ENCODE peak calls at places on chromosomes 12 and 14, in six cellular contexts. R, U, G, Q, V and F are unnamed samples.

GRCh38 chr14:75424496-75424895 is 3.3 kb upstream of the JDP2 start:
- DNase-seq in R (no peak), U (no peak), G (no peak), Q (no peak), V (no peak), F (no peak)

GRCh38 chr12:93156091-93156490 is 221.6 kb upstream of the NUDT4 start:
- DNase-seq in R (no peak), U (no peak), G (peak; percentile 22), Q (no peak), V (no peak), F (no peak)

GRCh38 chr12:109387425-109388166 is 39.9 kb downstream of the MYO1H start:
- DNase-seq in R (no peak), U (peak; percentile 57), G (peak; percentile 27), Q (peak; percentile 39), V (peak; percentile 42), F (no peak)

GRCh38 chr12:13075786-13076570 is 27.5 kb downstream of the GSG1 start:
- DNase-seq in R (no peak), U (no peak), G (no peak), Q (no peak), V (no peak), F (no peak)

GRCh38 chr12:24902521-24903304 is 46.2 kb downstream of the BCAT1 start:
- DNase-seq in R (no peak), U (peak; percentile 67), G (peak; percentile 43), Q (peak; percentile 34), V (peak; percentile 41), F (no peak)

GRCh38 chr14:47722929-47723693 is 47.7 kb upstream of the MDGA2 start:
- DNase-seq in R (no peak), U (no peak), G (no peak), Q (no peak), V (no peak), F (no peak)

GRCh38 chr14:32808574-32809098 is 130.0 kb upstream of the NPAS3 start:
- DNase-seq in R (no peak), U (peak; percentile 13), G (no peak), Q (peak; percentile 53), V (peak; percentile 62), F (peak; percentile 78)

GRCh38 chr12:131065279-131065678 is 111.6 kb downstream of the ADGRD1 start:
- DNase-seq in R (no peak), U (no peak), G (no peak), Q (no peak), V (no peak), F (no peak)

GRCh38 chr14:58298477-58298879 is at the start of gene ARID4A:
- DNase-seq in R (peak; percentile 83), U (no peak), G (no peak), Q (no peak), V (no peak), F (no peak)

GRCh38 chr14:32426596-32427408 is 97.7 kb downstream of the AKAP6 start:
- DNase-seq in R (no peak), U (no peak), G (no peak), Q (no peak), V (no peak), F (no peak)

GRCh38 chr12:109488051-109488665 is 10.7 kb downstream of the UBE3B start:
- DNase-seq in R (no peak), U (peak; percentile 64), G (no peak), Q (no peak), V (no peak), F (no peak)

GRCh38 chr14:66600416-66600815 is 92.5 kb downstream of the GPHN start:
- DNase-seq in R (no peak), U (peak; percentile 47), G (peak; percentile 72), Q (peak; percentile 57), V (peak; percentile 62), F (no peak)

GRCh38 chr14:50864237-50864636 is 7.6 kb upstream of the ABHD12B start:
- DNase-seq in R (no peak), U (no peak), G (peak; percentile 47), Q (no peak), V (no peak), F (no peak)

GRCh38 chr14:50859296-50859624 is 12.6 kb upstream of the ABHD12B start:
- DNase-seq in R (no peak), U (no peak), G (no peak), Q (no peak), V (no peak), F (no peak)

GRCh38 chr14:50862171-50862570 is 9.7 kb upstream of the ABHD12B start:
- DNase-seq in R (no peak), U (no peak), G (no peak), Q (peak; percentile 74), V (peak; percentile 73), F (no peak)

GRCh38 chr14:50856660-50857059 is 15.2 kb upstream of the ABHD12B start:
- DNase-seq in R (no peak), U (no peak), G (no peak), Q (no peak), V (no peak), F (no peak)

DNA sequence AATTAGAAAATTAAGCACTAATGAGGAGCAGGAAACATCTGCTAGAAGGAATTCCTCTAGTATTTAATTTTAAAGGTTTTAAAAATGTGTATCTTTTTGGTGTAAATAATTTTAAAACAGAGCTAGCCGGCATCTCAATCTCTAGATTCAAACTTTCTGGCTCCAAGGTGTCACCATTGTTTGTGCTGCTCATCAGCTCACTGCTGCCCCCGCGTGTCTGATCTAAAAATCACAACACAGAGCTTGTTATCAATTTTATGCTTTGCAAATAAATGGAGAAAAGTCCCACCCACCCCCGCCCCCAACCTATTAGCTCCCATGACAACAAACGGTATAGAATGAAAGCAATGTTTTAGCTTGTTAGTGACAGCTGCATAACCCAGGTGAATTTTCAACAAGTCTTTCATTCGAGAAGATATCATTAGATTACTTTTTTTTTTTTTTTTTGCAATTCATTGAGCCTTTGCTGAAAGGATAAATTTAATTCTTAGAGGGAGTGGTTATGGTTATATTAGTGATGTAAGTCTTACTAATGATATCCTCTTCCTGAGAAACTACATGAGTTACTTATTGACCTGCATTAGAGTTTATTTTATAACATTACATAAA is 11.3 kb upstream of the ABHD12B start:
- DNase-seq in R (peak; percentile 85), U (peak; percentile 80), G (peak; percentile 79), Q (peak; percentile 87), V (peak; percentile 87), F (peak; percentile 78)
- H3K4me3 ChIP-seq in R (peak overlapping the region; percentile 85), U (peak overlapping the region; percentile 75), G (peak overlapping the region; percentile 57), Q (no peak overlapping the region), V (peak overlapping the region; percentile 58), F (peak overlapping the region; percentile 45)

GRCh38 chr14:20492486-20492885 is 12.9 kb upstream of the RNASE10 start:
- DNase-seq in R (no peak), U (no peak), G (no peak), Q (no peak), V (no peak), F (no peak)
- H3K4me3 ChIP-seq in R (no peak overlapping the region), U (no peak overlapping the region), G (no peak overlapping the region), Q (no peak overlapping the region), V (no peak overlapping the region), F (no peak overlapping the region)

GRCh38 chr14:22472935-22473854 is 115.8 kb downstream of the DAD1 start:
- DNase-seq in R (no peak), U (peak; percentile 60), G (peak; percentile 65), Q (peak; percentile 74), V (peak; percentile 71), F (peak; percentile 67)
- H3K4me3 ChIP-seq in R (no peak overlapping the region), U (no peak overlapping the region), G (no peak overlapping the region), Q (no peak overlapping the region), V (no peak overlapping the region), F (no peak overlapping the region)

GRCh38 chr12:6627598-6627997 is 8.2 kb downstream of the LPAR5 start:
- DNase-seq in R (no peak), U (no peak), G (no peak), Q (no peak), V (no peak), F (no peak)
- H3K4me3 ChIP-seq in R (peak overlapping the region; percentile 71), U (no peak overlapping the region), G (no peak overlapping the region), Q (no peak overlapping the region), V (no peak overlapping the region), F (no peak overlapping the region)

DNA sequence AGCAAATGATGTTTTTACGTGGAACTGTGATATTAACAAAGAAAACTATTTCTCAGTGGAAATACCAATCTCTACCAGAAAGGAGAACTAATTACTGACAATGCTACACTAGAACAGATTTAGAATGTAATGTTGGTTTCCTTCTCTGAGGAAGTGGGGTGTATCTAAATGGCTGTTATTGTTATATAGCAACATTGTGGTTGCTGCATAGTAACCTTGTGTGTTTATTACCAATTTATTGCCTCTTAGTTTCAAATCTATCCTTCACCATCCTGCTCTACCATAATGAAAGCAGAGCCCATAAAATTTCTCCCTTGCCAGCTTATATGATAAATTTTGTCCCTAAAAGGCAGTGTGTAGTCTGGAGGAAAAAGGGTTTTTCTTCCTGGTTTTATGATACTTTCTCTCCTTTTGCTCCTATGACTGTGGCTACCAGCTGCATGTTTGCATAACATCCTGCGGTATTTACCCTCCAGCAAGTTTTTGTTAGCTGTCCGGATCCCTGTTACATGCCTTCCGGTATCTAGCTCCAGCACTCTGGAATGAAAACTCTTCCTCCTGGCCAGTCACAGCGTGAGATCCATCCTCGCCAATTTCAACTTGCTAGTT is 5.7 kb upstream of the KLRK1 start:
- DNase-seq in R (no peak), U (peak; percentile 52), G (peak; percentile 92), Q (peak; percentile 87), V (peak; percentile 78), F (peak; percentile 93)
- H3K4me3 ChIP-seq in R (peak overlapping the region; percentile 56), U (no peak overlapping the region), G (no peak overlapping the region), Q (no peak overlapping the region), V (no peak overlapping the region), F (no peak overlapping the region)

GRCh38 chr14:77128414-77128891 is 13.1 kb downstream of the ZDHHC22 start:
- DNase-seq in R (no peak), U (no peak), G (peak; percentile 80), Q (no peak), V (no peak), F (peak; percentile 22)
- H3K4me3 ChIP-seq in R (no peak overlapping the region), U (no peak overlapping the region), G (no peak overlapping the region), Q (no peak overlapping the region), V (no peak overlapping the region), F (no peak overlapping the region)

GRCh38 chr14:101823511-101824120 is 62.1 kb downstream of the PPP2R5C start:
- DNase-seq in R (peak; percentile 66), U (peak; percentile 76), G (no peak), Q (peak; percentile 17), V (peak; percentile 36), F (no peak)
- H3K4me3 ChIP-seq in R (peak overlapping the region; percentile 87), U (peak overlapping the region; percentile 34), G (no peak overlapping the region), Q (no peak overlapping the region), V (no peak overlapping the region), F (no peak overlapping the region)

DNA sequence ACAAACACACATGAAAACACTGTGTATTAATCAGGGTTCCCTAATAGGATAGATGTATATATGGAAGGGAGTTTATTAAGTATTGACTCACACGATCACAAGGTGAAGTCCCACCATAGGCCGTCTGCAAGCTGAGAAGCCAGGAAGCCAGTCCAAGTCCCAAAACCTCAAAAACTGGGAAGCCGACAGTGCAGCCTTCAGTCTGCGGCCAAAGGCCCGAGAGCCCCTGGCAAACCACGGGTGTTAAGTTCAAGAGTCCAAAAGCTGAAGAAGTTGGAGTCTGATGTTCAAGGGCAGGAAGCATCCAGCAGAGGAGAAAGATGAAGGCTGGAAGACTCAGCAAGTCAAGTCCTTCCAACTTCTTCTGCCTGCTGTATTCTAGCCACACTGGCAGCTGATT is 1085.0 kb upstream of the TMEM132C start:
- DNase-seq in R (no peak), U (no peak), G (no peak), Q (no peak), V (no peak), F (no peak)
- H3K4me3 ChIP-seq in R (no peak overlapping the region), U (no peak overlapping the region), G (no peak overlapping the region), Q (no peak overlapping the region), V (no peak overlapping the region), F (no peak overlapping the region)

GRCh38 chr12:117968084-117968789 is 553 bp downstream of the KSR2 start:
- DNase-seq in R (no peak), U (no peak), G (no peak), Q (no peak), V (no peak), F (no peak)
- H3K4me3 ChIP-seq in R (no peak overlapping the region), U (peak overlapping the region; percentile 73), G (peak overlapping the region; percentile 37), Q (peak overlapping the region; percentile 43), V (peak overlapping the region; percentile 30), F (peak overlapping the region; percentile 37)